ENCODE peak calls at places on chromosomes 3 and 15, in six cellular contexts. M is CD8-positive, alpha-beta T cell; V is colonic mucosa; X is heart left ventricle; A is psoas muscle; L is sigmoid colon. J is an unnamed sample.

GRCh38 chr3:108079043-108079442 is 11.8 kb downstream of the CD47 start:
- DNase-seq in M (no peak), V (no peak), X (no peak), A (no peak), L (no peak), J (no peak)

GRCh38 chr3:179630753-179631451 is 21.9 kb upstream of the USP13 start:
- DNase-seq in M (no peak), V (no peak), X (no peak), A (no peak), L (no peak), J (no peak)

GRCh38 chr3:129439381-129439816 is 349 bp downstream of the MBD4 start:
- DNase-seq in M (peak), V (peak), X (no peak), A (peak), L (peak), J (no peak)

GRCh38 chr3:15982667-15983145 is 184.9 kb upstream of the ANKRD28 start:
- DNase-seq in M (no peak), V (no peak), X (no peak), A (peak), L (no peak), J (peak)

GRCh38 chr15:71455878-71456277 is 340.6 kb downstream of the THSD4 start:
- DNase-seq in M (no peak), V (no peak), X (no peak), A (no peak), L (no peak), J (no peak)

GRCh38 chr15:78766041-78766440 is 45.2 kb downstream of the ADAMTS7 start:
- DNase-seq in M (no peak), V (no peak), X (no peak), A (peak), L (peak), J (no peak)

GRCh38 chr3:122052968-122053367 is 2.2 kb upstream of the CD86 start:
- DNase-seq in M (no peak), V (no peak), X (no peak), A (no peak), L (no peak), J (no peak)

GRCh38 chr3:126100688-126101301 is 16.9 kb upstream of the SLC41A3 start:
- DNase-seq in M (no peak), V (peak), X (peak), A (peak), L (peak), J (no peak)

GRCh38 chr15:29920515-29920914 is 98.2 kb upstream of the TJP1 start:
- DNase-seq in M (no peak), V (peak), X (no peak), A (no peak), L (no peak), J (no peak)

GRCh38 chr15:95684126-95684525 is 646.4 kb upstream of the NR2F2 start:
- DNase-seq in M (no peak), V (no peak), X (no peak), A (no peak), L (no peak), J (no peak)

GRCh38 chr15:95684693-95685115 is 645.8 kb upstream of the NR2F2 start:
- DNase-seq in M (no peak), V (no peak), X (no peak), A (no peak), L (no peak), J (no peak)

GRCh38 chr15:95687056-95687455 is 643.4 kb upstream of the NR2F2 start:
- DNase-seq in M (no peak), V (no peak), X (no peak), A (no peak), L (no peak), J (no peak)

GRCh38 chr15:95690631-95691340 is 639.7 kb upstream of the NR2F2 start:
- DNase-seq in M (no peak), V (no peak), X (no peak), A (no peak), L (no peak), J (no peak)

GRCh38 chr15:95687686-95688085 is 642.8 kb upstream of the NR2F2 start:
- DNase-seq in M (no peak), V (no peak), X (no peak), A (no peak), L (no peak), J (no peak)
- H3K27ac ChIP-seq in M (no peak), V (no peak), X (no peak), A (no peak), L (no peak), J (no peak)

GRCh38 chr15:87873501-87873900 is 383.0 kb downstream of the NTRK3 start:
- DNase-seq in M (no peak), V (no peak), X (no peak), A (no peak), L (no peak), J (no peak)

GRCh38 chr15:87871130-87871737 is 385.3 kb downstream of the NTRK3 start:
- DNase-seq in M (no peak), V (no peak), X (no peak), A (no peak), L (no peak), J (no peak)

GRCh38 chr15:87866961-87867360 is 389.6 kb downstream of the NTRK3 start:
- DNase-seq in M (no peak), V (no peak), X (no peak), A (no peak), L (no peak), J (no peak)

GRCh38 chr15:87874896-87875661 is 381.5 kb downstream of the NTRK3 start:
- DNase-seq in M (no peak), V (no peak), X (peak), A (no peak), L (peak), J (peak)

DNA sequence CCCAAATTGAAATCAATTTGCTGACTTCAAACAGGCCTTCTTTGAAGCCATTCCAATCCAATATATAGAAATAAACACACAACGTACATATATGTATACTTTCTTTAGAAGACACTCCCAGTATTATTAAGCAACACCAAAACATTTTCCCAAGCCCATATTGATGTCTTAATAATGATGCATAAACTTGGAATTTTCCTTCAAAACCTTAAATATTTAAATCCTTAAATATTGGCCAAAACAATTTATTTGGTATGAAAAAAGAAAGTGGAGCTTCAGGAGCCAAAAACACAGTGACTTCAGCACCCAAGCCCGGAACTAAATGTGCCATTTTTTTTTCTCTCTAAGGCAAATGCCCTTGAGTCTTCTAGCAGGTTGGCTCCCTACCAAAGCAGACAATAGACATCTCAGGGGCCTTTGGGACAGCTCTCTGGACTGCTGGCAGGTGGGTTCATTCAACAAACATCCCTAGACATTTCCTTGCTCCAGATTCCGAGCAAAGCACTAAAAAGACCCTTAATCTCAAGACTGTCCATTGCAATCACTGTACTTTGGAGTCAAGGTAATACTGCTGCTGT is 384.7 kb downstream of the NTRK3 start:
- DNase-seq in M (no peak), V (no peak), X (no peak), A (no peak), L (no peak), J (no peak)
- H3K27ac ChIP-seq in M (no peak), V (no peak), X (no peak), A (no peak), L (no peak), J (no peak)

GRCh38 chr3:31014317-31015040 is 120.0 kb upstream of the GADL1 start:
- DNase-seq in M (no peak), V (no peak), X (no peak), A (no peak), L (no peak), J (no peak)

GRCh38 chr3:31010491-31010890 is 116.0 kb upstream of the GADL1 start:
- DNase-seq in M (no peak), V (no peak), X (no peak), A (no peak), L (no peak), J (no peak)

GRCh38 chr3:31011383-31011782 is 116.9 kb upstream of the GADL1 start:
- DNase-seq in M (no peak), V (no peak), X (no peak), A (no peak), L (no peak), J (no peak)

GRCh38 chr3:31013843-31014242 is 119.4 kb upstream of the GADL1 start:
- DNase-seq in M (no peak), V (no peak), X (no peak), A (no peak), L (no peak), J (no peak)

DNA sequence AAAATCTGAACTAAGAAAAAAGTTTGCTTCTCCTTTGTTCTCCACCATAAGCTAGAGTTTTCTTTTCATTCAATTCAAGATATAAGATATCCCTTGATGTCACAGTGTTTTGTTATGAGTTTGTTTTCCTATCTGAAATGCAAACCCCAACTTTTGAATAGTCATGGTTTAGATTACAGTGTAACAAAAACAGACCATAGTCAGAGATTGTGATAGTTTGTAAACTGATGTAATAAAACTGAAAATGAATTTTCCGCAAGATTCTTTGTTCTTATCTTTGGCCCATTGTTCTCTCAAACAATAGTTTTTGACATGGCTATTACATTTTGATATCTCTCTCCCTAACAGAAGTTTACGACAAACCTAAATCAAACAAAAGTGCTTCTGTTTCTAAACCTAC is 121.7 kb upstream of the GADL1 start:
- DNase-seq in M (no peak), V (no peak), X (no peak), A (no peak), L (no peak), J (no peak)
- H3K27ac ChIP-seq in M (no peak), V (no peak), X (no peak), A (no peak), L (no peak), J (no peak)

DNA sequence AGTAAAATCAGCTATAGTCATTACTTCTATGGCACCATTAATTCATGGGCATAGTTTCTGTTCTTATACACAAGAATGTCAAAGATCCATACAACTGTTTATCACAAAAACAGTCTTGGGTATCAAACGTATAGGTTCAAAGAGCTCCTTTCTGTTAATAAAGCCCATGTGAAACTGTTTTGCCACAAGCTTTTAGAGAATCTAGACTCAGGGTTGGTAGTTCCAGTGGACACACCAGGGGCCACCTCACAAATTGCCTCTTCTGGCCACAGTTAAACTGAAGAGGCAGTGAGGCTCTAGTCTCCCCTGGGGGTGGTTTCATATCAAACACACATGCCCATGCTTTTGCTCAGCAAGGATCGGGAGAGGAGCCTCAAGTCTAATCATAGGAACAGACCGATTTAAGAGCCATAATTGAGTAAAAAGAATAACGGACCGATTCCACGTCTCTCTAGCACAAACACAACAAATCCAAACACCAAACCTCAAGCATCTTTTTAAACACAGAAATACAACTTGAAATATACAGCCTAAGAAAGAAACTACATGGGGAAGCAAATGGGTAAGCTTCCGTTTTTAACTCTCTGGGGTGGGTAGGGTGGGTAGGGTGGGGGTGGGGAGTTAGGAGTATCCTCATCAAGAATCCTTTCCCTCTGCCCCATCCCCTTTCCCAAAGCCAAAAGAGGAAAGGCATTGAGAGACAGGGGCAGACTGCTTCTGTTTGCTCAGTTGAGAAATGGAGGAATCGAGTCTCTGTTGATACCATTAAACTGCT is 443.3 kb downstream of the MAGI1 start:
- DNase-seq in M (no peak), V (no peak), X (no peak), A (no peak), L (no peak), J (peak)
- H3K27ac ChIP-seq in M (no peak), V (no peak), X (no peak), A (no peak), L (peak), J (peak)

GRCh38 chr3:9400626-9401025 is 3.2 kb downstream of the SETD5 start:
- DNase-seq in M (no peak), V (no peak), X (no peak), A (no peak), L (no peak), J (no peak)
- H3K27ac ChIP-seq in M (no peak), V (no peak), X (peak), A (peak), L (peak), J (no peak)

GRCh38 chr3:160754855-160755747 is 930 bp upstream of the PPM1L start:
- DNase-seq in M (peak), V (peak), X (peak), A (peak), L (peak), J (peak)
- H3K27ac ChIP-seq in M (peak), V (peak), X (peak), A (peak), L (peak), J (peak)